ENCODE peak calls at places on chromosomes 6 and 20, in ten cellular contexts. O, I, B, S, T, N, D, K, R and C are unnamed samples.

GRCh38 chr6:106508836-106509235 is 120.5 kb downstream of the RTN4IP1 start:
- DNase-seq in O (no peak), T (no peak), I (no peak), R (no peak), D (no peak), K (no peak), B (no peak), N (no peak), S (no peak), C (no peak)

GRCh38 chr6:133980168-133980567 is 27.1 kb downstream of the TBPL1 start:
- DNase-seq in N (no peak), B (no peak), O (no peak), D (no peak), K (no peak), I (no peak), R (no peak), S (no peak), T (no peak), C (no peak)

GRCh38 chr6:131368077-131368911 is 204.7 kb upstream of the ARG1 start:
- DNase-seq in R (peak; percentile 57), K (peak; percentile 80), I (no peak), O (no peak), B (no peak), N (no peak), S (no peak), D (no peak), T (no peak), C (no peak)

GRCh38 chr20:31989030-31989645 is 21.1 kb upstream of the CCM2L start:
- DNase-seq in N (no peak), D (no peak), K (no peak), O (no peak), I (no peak), B (no peak), T (no peak), S (no peak), R (no peak), C (no peak)

GRCh38 chr6:28357036-28357435 is 7.3 kb downstream of the ZKSCAN3 start:
- DNase-seq in O (no peak), B (no peak), N (no peak), I (no peak), R (no peak), S (no peak), K (no peak), D (no peak), T (no peak), C (no peak)

GRCh38 chr6:170289108-170289931 is 1.6 kb downstream of the DLL1 start:
- DNase-seq in R (peak; percentile 28), I (no peak), S (no peak), D (no peak), N (no peak), T (peak; percentile 37), K (no peak), B (peak; percentile 37), O (no peak), C (no peak)

GRCh38 chr6:134686071-134686470 is 263.8 kb downstream of the ALDH8A1 start:
- DNase-seq in K (no peak), D (no peak), S (no peak), I (no peak), R (peak; percentile 37), T (no peak), O (no peak), B (peak; percentile 41), N (no peak), C (no peak)

GRCh38 chr6:150528648-150529285 is 70.9 kb upstream of the PLEKHG1 start:
- DNase-seq in O (no peak), D (no peak), R (peak; percentile 79), S (peak; percentile 84), K (no peak), N (no peak), B (no peak), T (no peak), I (peak; percentile 37), C (no peak)

GRCh38 chr6:144149558-144149893 is 791 bp upstream of the STX11 start:
- DNase-seq in N (no peak), O (no peak), B (no peak), D (no peak), T (peak; percentile 3), S (no peak), R (no peak), I (no peak), K (no peak), C (no peak)

GRCh38 chr6:101614774-101615173 is 221.3 kb downstream of the GRIK2 start:
- DNase-seq in I (peak; percentile 60), R (peak; percentile 79), N (no peak), T (no peak), S (no peak), B (no peak), D (no peak), O (no peak), K (no peak), C (no peak)

GRCh38 chr6:50264995-50265571 is 215.4 kb upstream of the DEFB112 start:
- DNase-seq in R (no peak), S (no peak), B (no peak), O (no peak), K (no peak), D (no peak), I (no peak), T (no peak), N (no peak), C (no peak)

GRCh38 chr6:106165885-106166485 is 79.8 kb downstream of the PRDM1 start:
- DNase-seq in K (no peak), I (no peak), N (no peak), O (no peak), R (no peak), B (peak; percentile 66), S (no peak), D (no peak), T (no peak), C (no peak)

GRCh38 chr6:6277418-6277817 is 43.0 kb downstream of the F13A1 start:
- DNase-seq in N (no peak), S (no peak), B (no peak), K (no peak), T (no peak), R (peak; percentile 26), I (no peak), D (no peak), O (no peak), C (no peak)